ENCODE peak calls at places on chromosomes 4 and X, in five cellular contexts. One of them, this sample, is unnamed.

GRCh38 chr4:13378973-13379759 is 105.0 kb downstream of the RAB28 start:
- DNase-seq in GM23248: no peak
- DNase-seq in kidney: no peak
- DNase-seq in DND-41: no peak
- DNase-seq in K562: no peak
- DNase-seq in this sample: no peak

GRCh38 chr4:93646225-93646930 is 182.2 kb upstream of the ATOH1 start:
- DNase-seq in GM23248: no peak
- DNase-seq in kidney: no peak
- DNase-seq in DND-41: no peak
- DNase-seq in K562: no peak
- DNase-seq in this sample: no peak

GRCh38 chr4:7708981-7709380 is 230.7 kb downstream of the AFAP1 start:
- DNase-seq in GM23248: no peak
- DNase-seq in kidney: no peak
- DNase-seq in DND-41: no peak
- DNase-seq in K562: no peak
- DNase-seq in this sample: no peak

GRCh38 chr4:8071741-8072140 is 86.9 kb downstream of the ABLIM2 start:
- DNase-seq in GM23248: no peak
- DNase-seq in kidney: peak; percentile 67
- DNase-seq in DND-41: no peak
- DNase-seq in K562: no peak
- DNase-seq in this sample: no peak

GRCh38 chr4:60744767-60745166 is 455.4 kb upstream of the ADGRL3 start:
- DNase-seq in GM23248: no peak
- DNase-seq in kidney: no peak
- DNase-seq in DND-41: no peak
- DNase-seq in K562: no peak
- DNase-seq in this sample: no peak

GRCh38 chr4:148693913-148694649 is 251.9 kb upstream of the NR3C2 start:
- DNase-seq in GM23248: no peak
- DNase-seq in kidney: no peak
- DNase-seq in DND-41: no peak
- DNase-seq in K562: no peak
- DNase-seq in this sample: peak; percentile 48

GRCh38 chr4:76691767-76692689 is 205.9 kb downstream of the SOWAHB start:
- DNase-seq in GM23248: no peak
- DNase-seq in kidney: no peak
- DNase-seq in DND-41: no peak
- DNase-seq in K562: no peak
- DNase-seq in this sample: no peak

GRCh38 chr4:159697322-159698283 is 594.7 kb downstream of the RAPGEF2 start:
- DNase-seq in GM23248: no peak
- DNase-seq in kidney: no peak
- DNase-seq in DND-41: no peak
- DNase-seq in K562: no peak
- DNase-seq in this sample: no peak

GRCh38 chr4:76584235-76585152 is 149.5 kb downstream of the SHROOM3 start:
- DNase-seq in GM23248: no peak
- DNase-seq in kidney: no peak
- DNase-seq in DND-41: no peak
- DNase-seq in K562: no peak
- DNase-seq in this sample: no peak

GRCh38 chrX:73267206-73267605 is 52.6 kb upstream of the NAP1L2 start:
- DNase-seq in GM23248: no peak
- DNase-seq in kidney: no peak
- DNase-seq in DND-41: no peak
- DNase-seq in K562: no peak
- DNase-seq in this sample: no peak

GRCh38 chrX:34546366-34546765 is 110.7 kb downstream of the TMEM47 start:
- DNase-seq in GM23248: peak; percentile 2
- DNase-seq in kidney: no peak
- DNase-seq in DND-41: no peak
- DNase-seq in K562: no peak
- DNase-seq in this sample: no peak

GRCh38 chrX:17738002-17738713 is 865 bp downstream of the SCML1 start:
- DNase-seq in GM23248: peak; percentile 49
- DNase-seq in kidney: peak; percentile 82
- DNase-seq in DND-41: no peak
- DNase-seq in K562: no peak
- DNase-seq in this sample: peak; percentile 55

GRCh38 chr4:10079951-10080873 is 36.4 kb downstream of the WDR1 start:
- DNase-seq in GM23248: no peak
- DNase-seq in kidney: peak; percentile 68
- DNase-seq in DND-41: no peak
- DNase-seq in K562: no peak
- DNase-seq in this sample: peak; percentile 17

GRCh38 chr4:13656569-13656988 is 29.1 kb upstream of the BOD1L1 start:
- DNase-seq in GM23248: peak; percentile 88
- DNase-seq in kidney: peak; percentile 81
- DNase-seq in DND-41: peak; percentile 38
- DNase-seq in K562: peak; percentile 56
- DNase-seq in this sample: peak; percentile 42

GRCh38 chr4:100421356-100421978 is 96.4 kb downstream of the EMCN start:
- DNase-seq in GM23248: peak; percentile 67
- DNase-seq in kidney: no peak
- DNase-seq in DND-41: no peak
- DNase-seq in K562: no peak
- DNase-seq in this sample: no peak

GRCh38 chrX:9677098-9677739 is 88.4 kb downstream of the GPR143 start:
- DNase-seq in GM23248: peak; percentile 23
- DNase-seq in kidney: no peak
- DNase-seq in DND-41: no peak
- DNase-seq in K562: no peak
- DNase-seq in this sample: peak; percentile 70

GRCh38 chrX:49627030-49627777 is 28.4 kb downstream of the GAGE1 start:
- DNase-seq in GM23248: peak; percentile 4
- DNase-seq in kidney: no peak
- DNase-seq in DND-41: no peak
- DNase-seq in K562: peak; percentile 68
- DNase-seq in this sample: no peak

GRCh38 chrX:130085551-130085986 is 24.7 kb downstream of the ELF4 start:
- DNase-seq in GM23248: peak; percentile 16
- DNase-seq in kidney: no peak
- DNase-seq in DND-41: peak; percentile 17
- DNase-seq in K562: no peak
- DNase-seq in this sample: no peak

GRCh38 chrX:721354-721753 is 90.8 kb downstream of the SHOX start:
- DNase-seq in GM23248: no peak
- DNase-seq in kidney: no peak
- DNase-seq in DND-41: no peak
- DNase-seq in K562: no peak
- DNase-seq in this sample: no peak

DNA sequence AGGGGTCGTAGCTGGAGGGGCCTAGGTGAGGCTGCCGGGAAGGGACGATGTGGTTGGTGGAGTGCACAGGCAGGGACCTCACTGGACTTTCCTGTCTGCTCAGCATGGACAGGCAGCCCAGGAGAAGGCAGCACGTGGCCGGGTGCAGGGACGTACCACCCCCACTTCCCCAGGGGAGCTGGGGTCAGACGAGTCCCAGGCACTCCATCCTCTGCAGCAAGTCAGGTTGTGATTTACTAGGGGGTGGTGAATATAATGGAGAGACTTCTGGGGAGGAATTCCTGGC is 1.5 kb upstream of the CTBP1 start:
- DNase-seq in GM23248: no peak
- DNase-seq in kidney: peak; percentile 73
- DNase-seq in DND-41: no peak
- DNase-seq in K562: peak; percentile 9
- DNase-seq in this sample: no peak
- H3K9me3 ChIP-seq in GM23248: no peaks in the 10 kb centered on the region
- H3K9me3 ChIP-seq in kidney: no peaks in the 10 kb centered on the region
- H3K9me3 ChIP-seq in DND-41: peaks cover 5% of the 10 kb centered on the region
- H3K9me3 ChIP-seq in K562: peaks cover 8% of the 10 kb centered on the region
- H3K9me3 ChIP-seq in this sample: no peaks in the 10 kb centered on the region

DNA sequence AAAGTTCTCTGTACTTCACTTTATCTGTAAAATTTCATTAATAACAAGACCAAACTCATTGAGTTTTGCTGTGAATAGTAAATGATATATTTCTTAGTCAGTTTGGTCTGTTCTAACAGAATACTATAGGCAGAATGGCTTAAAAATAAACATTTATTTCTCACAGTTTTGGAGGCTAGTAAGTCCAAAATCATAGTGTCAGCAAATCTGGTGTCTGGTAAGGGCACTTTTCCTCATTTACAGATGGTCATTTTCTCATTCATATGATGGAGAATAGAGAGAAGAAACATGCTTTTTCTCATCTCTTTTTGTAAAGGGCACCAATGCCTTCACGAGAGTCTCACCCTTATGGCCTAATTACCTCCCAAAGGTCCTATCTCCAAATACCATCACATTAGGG is 415.1 kb downstream of the FAM133A start:
- DNase-seq in GM23248: no peak
- DNase-seq in kidney: no peak
- DNase-seq in DND-41: no peak
- DNase-seq in K562: no peak
- DNase-seq in this sample: no peak
- H3K9ac ChIP-seq in GM23248: no peak overlapping the region
- H3K9ac ChIP-seq in kidney: no peak overlapping the region
- H3K9ac ChIP-seq in DND-41: no peak overlapping the region
- H3K9ac ChIP-seq in K562: no peak overlapping the region
- H3K9ac ChIP-seq in this sample: no peak overlapping the region

GRCh38 chr4:186204611-186205144 is 13.3 kb downstream of the CYP4V2 start:
- DNase-seq in GM23248: no peak
- DNase-seq in kidney: no peak
- DNase-seq in DND-41: no peak
- DNase-seq in K562: no peak
- DNase-seq in this sample: peak; percentile 59
- H3K27ac ChIP-seq in GM23248: no peak overlapping the region
- H3K27ac ChIP-seq in kidney: peak overlapping the region; percentile 79
- H3K27ac ChIP-seq in DND-41: no peak overlapping the region
- H3K27ac ChIP-seq in K562: peak overlapping the region; percentile 21
- H3K27ac ChIP-seq in this sample: peak overlapping the region; percentile 51

GRCh38 chr4:19164334-19164733 is 1087.4 kb upstream of the SLIT2 start:
- DNase-seq in GM23248: no peak
- DNase-seq in kidney: no peak
- DNase-seq in DND-41: no peak
- DNase-seq in K562: no peak
- DNase-seq in this sample: no peak

DNA sequence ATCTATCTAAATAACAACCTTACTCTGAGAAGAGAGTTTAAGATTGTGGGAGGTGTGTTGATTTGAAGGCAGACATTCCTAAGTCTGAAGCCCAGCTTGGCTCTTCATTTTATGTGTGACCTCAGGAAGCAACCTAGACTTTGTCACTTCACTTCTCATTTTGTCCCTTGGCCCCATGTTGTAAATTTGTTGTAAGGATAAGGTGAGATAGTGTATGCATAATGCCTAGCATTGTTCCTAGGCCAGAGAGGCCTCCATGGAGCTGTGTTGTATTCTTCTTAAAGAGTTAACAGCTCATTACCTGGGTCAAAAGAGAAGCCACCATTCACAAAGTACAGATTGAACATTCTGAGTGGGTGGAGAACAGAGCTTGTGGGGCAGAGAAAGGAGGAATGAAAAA is 1084.4 kb upstream of the SLIT2 start:
- DNase-seq in GM23248: no peak
- DNase-seq in kidney: no peak
- DNase-seq in DND-41: no peak
- DNase-seq in K562: no peak
- DNase-seq in this sample: no peak
- H3K9me3 ChIP-seq in GM23248: no peaks in the 10 kb centered on the region
- H3K9me3 ChIP-seq in kidney: no peaks in the 10 kb centered on the region
- H3K9me3 ChIP-seq in DND-41: no peaks in the 10 kb centered on the region
- H3K9me3 ChIP-seq in K562: no peaks in the 10 kb centered on the region
- H3K9me3 ChIP-seq in this sample: no peaks in the 10 kb centered on the region

This sample was measured in colonic mucosa.